ENCODE peak calls at places on chromosomes 11 and 22, in four cellular contexts. I is MV-4-11, Q is EL, T is naive B cell. B is an unnamed sample.

GRCh38 chr11:94851864-94852581 is 83.9 kb downstream of the AMOTL1 start:
- DNase-seq in I (no peak), Q (no peak), T (no peak), B (no peak)

GRCh38 chr11:100674212-100674611 is 12.9 kb upstream of the ARHGAP42 start:
- DNase-seq in I (no peak), Q (peak), T (no peak), B (no peak)

GRCh38 chr11:58316142-58316541 is 42.7 kb downstream of the OR5B17 start:
- DNase-seq in I (no peak), Q (peak), T (no peak), B (no peak)

GRCh38 chr22:47043835-47044721 is 281.6 kb downstream of the TBC1D22A start:
- DNase-seq in I (peak), Q (peak), T (no peak), B (no peak)

GRCh38 chr22:36160499-36160942 is at the start of gene APOL3:
- DNase-seq in I (no peak), Q (peak), T (peak), B (peak)

GRCh38 chr11:69297926-69298777 is 4.2 kb downstream of the MYEOV start:
- DNase-seq in I (peak), Q (peak), T (peak), B (peak)

GRCh38 chr11:6925636-6926207 is 504 bp upstream of the ZNF215 start:
- DNase-seq in I (no peak), Q (peak), T (no peak), B (no peak)

GRCh38 chr11:68009391-68010000 is 631 bp upstream of the ALDH3B1 start:
- DNase-seq in I (peak), Q (peak), T (peak), B (no peak)

GRCh38 chr11:126165366-126166156 is 45.9 kb downstream of the RPUSD4 start:
- DNase-seq in I (no peak), Q (no peak), T (no peak), B (no peak)

GRCh38 chr11:2166091-2166851 is 5.3 kb upstream of the INS start:
- DNase-seq in I (no peak), Q (peak), T (peak), B (no peak)

GRCh38 chr11:124108158-124108557 is 7.1 kb upstream of the VWA5A start:
- DNase-seq in I (peak), Q (no peak), T (no peak), B (no peak)

GRCh38 chr11:11636671-11637070 is 14.9 kb upstream of the GALNT18 start:
- DNase-seq in I (no peak), Q (no peak), T (no peak), B (no peak)

GRCh38 chr22:23529166-23530103 is 50.7 kb downstream of the IGLL1 start:
- DNase-seq in I (no peak), Q (no peak), T (no peak), B (no peak)

GRCh38 chr11:78798567-78799170 is 224.0 kb upstream of the NARS2 start:
- DNase-seq in I (peak), Q (peak), T (no peak), B (no peak)

GRCh38 chr11:11620251-11620965 is 1.4 kb downstream of the GALNT18 start:
- DNase-seq in I (no peak), Q (no peak), T (no peak), B (no peak)

GRCh38 chr22:41532908-41533825 is 11.1 kb downstream of the POLR3H start:
- DNase-seq in I (peak), Q (peak), T (peak), B (no peak)

GRCh38 chr11:824942-825341 is 2.8 kb upstream of the CRACR2B start:
- DNase-seq in I (no peak), Q (no peak), T (no peak), B (no peak)

GRCh38 chr11:69240332-69241074 is 53.5 kb upstream of the MYEOV start:
- DNase-seq in I (no peak), Q (peak), T (no peak), B (no peak)

GRCh38 chr22:45007946-45008852 is 1.6 kb downstream of the PHF21B start:
- DNase-seq in I (no peak), Q (peak), T (no peak), B (no peak)

GRCh38 chr22:37179622-37180420 is 8.2 kb downstream of the C1QTNF6 start:
- DNase-seq in I (no peak), Q (no peak), T (no peak), B (no peak)

GRCh38 chr11:113401718-113402117 is 14.1 kb downstream of the ANKK1 start:
- DNase-seq in I (no peak), Q (peak), T (no peak), B (no peak)

GRCh38 chr11:105100206-105100605 is 39.4 kb downstream of the CARD18 start:
- DNase-seq in I (peak), Q (no peak), T (no peak), B (no peak)

GRCh38 chr11:117144477-117145392 is 648 bp downstream of the PAFAH1B2 start:
- DNase-seq in I (peak), Q (peak), T (peak), B (no peak)

GRCh38 chr22:46833228-46833627 is 70.8 kb downstream of the TBC1D22A start:
- DNase-seq in I (no peak), Q (peak), T (no peak), B (no peak)

GRCh38 chr22:42396621-42397331 is 35.4 kb downstream of the NFAM1 start:
- DNase-seq in I (peak), Q (no peak), T (peak), B (no peak)

GRCh38 chr11:22625448-22626287 is at the start of gene FANCF:
- DNase-seq in I (peak), Q (peak), T (peak), B (peak)

GRCh38 chr22:36145881-36146280 is 14.7 kb downstream of the APOL3 start:
- DNase-seq in I (no peak), Q (peak), T (no peak), B (no peak)

GRCh38 chr11:32643526-32643925 is 59.9 kb downstream of the EIF3M start:
- DNase-seq in I (no peak), Q (peak), T (no peak), B (no peak)

GRCh38 chr22:45064313-45065268 is 54.8 kb upstream of the PHF21B start:
- DNase-seq in I (peak), Q (peak), T (no peak), B (peak)

GRCh38 chr22:44869196-44869595 is 116.8 kb downstream of the ARHGAP8 start:
- DNase-seq in I (no peak), Q (no peak), T (no peak), B (no peak)

GRCh38 chr11:71472941-71473792 is 20.2 kb downstream of the NADSYN1 start:
- DNase-seq in I (no peak), Q (no peak), T (no peak), B (no peak)

GRCh38 chr11:118343981-118344521 is at the start of gene CD3G:
- DNase-seq in I (no peak), Q (no peak), T (no peak), B (no peak)

GRCh38 chr11:11476499-11476898 is 123.4 kb upstream of the CSNK2A3 start:
- DNase-seq in I (no peak), Q (no peak), T (no peak), B (no peak)

GRCh38 chr22:38412435-38413084 is 42.4 kb downstream of the KCNJ4 start:
- DNase-seq in I (no peak), Q (no peak), T (peak), B (no peak)

GRCh38 chr11:46057489-46057888 is 63.8 kb downstream of the PHF21A start:
- DNase-seq in I (no peak), Q (no peak), T (no peak), B (no peak)

GRCh38 chr11:64372021-64372420 is 13.1 kb downstream of the RPS6KA4 start:
- DNase-seq in I (no peak), Q (no peak), T (no peak), B (no peak)

GRCh38 chr11:111417011-111417765 is 38.1 kb upstream of the POU2AF1 start:
- DNase-seq in I (no peak), Q (no peak), T (peak), B (peak)

GRCh38 chr22:30922151-30922611 is 46.4 kb downstream of the MORC2 start:
- DNase-seq in I (peak), Q (peak), T (peak), B (peak)

GRCh38 chr11:61529537-61530225 is 21.1 kb downstream of the LRRC10B start:
- DNase-seq in I (no peak), Q (no peak), T (no peak), B (no peak)